ENCODE peak calls at places on chromosomes 3 and 15, in six cellular contexts. T, C, P, V, W and Y are unnamed samples.

GRCh38 chr15:96254168-96254567 is 76.3 kb upstream of the NR2F2 start:
- DNase-seq in T (no peak), C (no peak), P (no peak), V (no peak), W (no peak), Y (no peak)

GRCh38 chr3:169241575-169241927 is 422.0 kb downstream of the MECOM start:
- DNase-seq in T (no peak), C (no peak), P (no peak), V (no peak), W (no peak), Y (no peak)

GRCh38 chr3:169813757-169814517 is 1.2 kb upstream of the LRRC34 start:
- DNase-seq in T (peak), C (peak), P (peak), V (no peak), W (no peak), Y (no peak)

GRCh38 chr3:171874251-171874679 is 31.1 kb downstream of the TMEM212 start:
- DNase-seq in T (no peak), C (no peak), P (no peak), V (no peak), W (peak), Y (peak)

GRCh38 chr15:31260646-31261265 is 65.9 kb upstream of the KLF13 start:
- DNase-seq in T (no peak), C (no peak), P (no peak), V (no peak), W (no peak), Y (no peak)

GRCh38 chr3:8450618-8451017 is 51.0 kb upstream of the LMCD1 start:
- DNase-seq in T (no peak), C (no peak), P (no peak), V (no peak), W (no peak), Y (no peak)

GRCh38 chr15:34155859-34156258 is 54.0 kb downstream of the PGBD4 start:
- DNase-seq in T (no peak), C (no peak), P (no peak), V (no peak), W (no peak), Y (no peak)

GRCh38 chr3:55968331-55968730 is 481.2 kb upstream of the WNT5A start:
- DNase-seq in T (no peak), C (no peak), P (no peak), V (no peak), W (peak), Y (no peak)

GRCh38 chr3:32977842-32978241 is 26.4 kb downstream of the CCR4 start:
- DNase-seq in T (no peak), C (no peak), P (no peak), V (no peak), W (no peak), Y (no peak)

GRCh38 chr3:53606793-53607192 is 112.4 kb downstream of the CACNA1D start:
- DNase-seq in T (no peak), C (no peak), P (no peak), V (no peak), W (no peak), Y (no peak)

GRCh38 chr3:49880581-49881328 is 11.0 kb upstream of the CAMKV start:
- DNase-seq in T (no peak), C (no peak), P (no peak), V (no peak), W (no peak), Y (no peak)

GRCh38 chr15:60760646-60761504 is 281.9 kb upstream of the ICE2 start:
- DNase-seq in T (no peak), C (no peak), P (no peak), V (no peak), W (no peak), Y (no peak)

GRCh38 chr3:124292329-124292728 is 300.4 kb upstream of the ROPN1 start:
- DNase-seq in T (no peak), C (no peak), P (no peak), V (no peak), W (no peak), Y (no peak)

GRCh38 chr15:64749167-64749566 is 26.2 kb downstream of the RBPMS2 start:
- DNase-seq in T (no peak), C (no peak), P (no peak), V (peak), W (no peak), Y (no peak)

GRCh38 chr15:64739216-64739976 is 36.0 kb downstream of the RBPMS2 start:
- DNase-seq in T (peak), C (no peak), P (no peak), V (no peak), W (no peak), Y (no peak)